ENCODE peak calls at places on chromosomes 7 and 10, in six cellular contexts. U is transverse colon, T is uterus, E is aorta, W is OCI-LY7, N is left lung. S is an unnamed sample.

GRCh38 chr7:43537765-43538403 is 45.0 kb upstream of the STK17A start:
- DNase-seq in E (no peak), W (no peak), T (no peak), U (no peak), N (no peak), S (no peak)

GRCh38 chr10:133230387-133231195 is 574 bp downstream of the UTF1 start:
- DNase-seq in T (no peak), E (no peak), U (peak; percentile 25), N (no peak), W (no peak), S (no peak)

GRCh38 chr10:63466168-63466935 is 575 bp upstream of the JMJD1C start:
- DNase-seq in W (peak; percentile 34), T (no peak), U (peak; percentile 64), E (peak; percentile 79), N (peak; percentile 59), S (peak; percentile 37)

GRCh38 chr10:111076191-111076681 is 593 bp upstream of the ADRA2A start:
- DNase-seq in E (peak; percentile 84), N (peak; percentile 56), U (peak; percentile 73), T (peak; percentile 64), W (peak; percentile 14), S (peak; percentile 21)

GRCh38 chr10:81914736-81915510 is 39.9 kb downstream of the NRG3 start:
- DNase-seq in W (no peak), N (no peak), U (no peak), T (no peak), E (no peak), S (no peak)

GRCh38 chr10:26025500-26025899 is 91.5 kb downstream of the MYO3A start:
- DNase-seq in E (no peak), N (no peak), T (no peak), W (no peak), U (no peak), S (no peak)

GRCh38 chr7:83469491-83469890 is 179.4 kb downstream of the SEMA3E start:
- DNase-seq in W (no peak), U (no peak), N (no peak), T (no peak), E (no peak), S (no peak)

GRCh38 chr10:72080042-72081035 is 8.0 kb downstream of the SPOCK2 start:
- DNase-seq in T (no peak), N (no peak), W (no peak), U (no peak), E (no peak), S (no peak)

GRCh38 chr10:70672165-70672992 is at the start of gene ADAMTS14:
- DNase-seq in U (peak; percentile 19), W (no peak), T (no peak), N (no peak), E (peak; percentile 81), S (no peak)

GRCh38 chr7:1853619-1854520 is 183.8 kb downstream of the ELFN1 start:
- DNase-seq in U (peak; percentile 5), W (no peak), E (peak; percentile 61), T (no peak), N (peak; percentile 29), S (no peak)

GRCh38 chr7:94160719-94161435 is 156.7 kb upstream of the BET1 start:
- DNase-seq in E (no peak), W (peak; percentile 90), T (no peak), N (no peak), U (no peak), S (no peak)

GRCh38 chr10:56091872-56092271 is 269.2 kb downstream of the ZWINT start:
- DNase-seq in N (no peak), E (no peak), T (no peak), W (no peak), U (no peak), S (no peak)

GRCh38 chr7:89623018-89623672 is 531.1 kb upstream of the STEAP1 start:
- DNase-seq in E (no peak), W (peak; percentile 29), U (no peak), N (no peak), T (no peak), S (peak; percentile 31)

GRCh38 chr10:94405406-94405805 is 3.1 kb downstream of the TBC1D12 start:
- DNase-seq in N (no peak), U (no peak), E (no peak), W (no peak), T (no peak), S (no peak)

GRCh38 chr7:154578351-154578750 is 424.6 kb downstream of the PAXIP1 start:
- DNase-seq in W (no peak), N (no peak), T (no peak), E (no peak), U (no peak), S (no peak)

GRCh38 chr10:80356563-80356999 is at the start of the genes DYDC1 and DYDC2:
- DNase-seq in U (peak; percentile 25), E (peak; percentile 77), N (peak; percentile 52), W (no peak), T (peak; percentile 24), S (no peak)

GRCh38 chr7:22159341-22159740 is 197.6 kb downstream of the RAPGEF5 start:
- DNase-seq in T (no peak), U (no peak), W (no peak), N (no peak), E (no peak), S (no peak)

GRCh38 chr7:538764-539685 is 19.4 kb upstream of the PDGFA start:
- DNase-seq in W (no peak), T (no peak), E (no peak), N (peak; percentile 68), U (peak; percentile 65), S (no peak)

GRCh38 chr7:127107601-127108007 is 145.1 kb downstream of the GRM8 start:
- DNase-seq in T (no peak), U (peak; percentile 38), N (no peak), W (peak; percentile 58), E (no peak), S (no peak)

GRCh38 chr7:132500727-132501410 is 75.4 kb downstream of the PLXNA4 start:
- DNase-seq in U (peak; percentile 28), T (peak; percentile 74), N (no peak), W (no peak), E (peak; percentile 86), S (no peak)

GRCh38 chr7:492714-493065 is 27.0 kb downstream of the PDGFA start:
- DNase-seq in N (no peak), T (no peak), U (no peak), E (peak; percentile 67), W (no peak), S (no peak)

GRCh38 chr10:63261496-63261895 is 128.4 kb downstream of the NRBF2 start:
- DNase-seq in U (no peak), W (no peak), N (no peak), E (no peak), T (no peak), S (no peak)

GRCh38 chr7:29331163-29331562 is 136.6 kb downstream of the CHN2 start:
- DNase-seq in N (no peak), U (no peak), W (no peak), E (no peak), T (no peak), S (no peak)

GRCh38 chr7:27739301-27739913 is 555 bp upstream of the TAX1BP1 start:
- DNase-seq in T (no peak), W (peak; percentile 39), N (no peak), E (no peak), U (no peak), S (no peak)

GRCh38 chr7:5553298-5553877 is 129.8 kb upstream of the TNRC18 start:
- DNase-seq in E (no peak), N (no peak), U (peak; percentile 78), T (no peak), W (no peak), S (no peak)

GRCh38 chr10:102431452-102432124 is 786 bp downstream of the CUEDC2 start:
- DNase-seq in N (no peak), T (no peak), E (no peak), W (peak; percentile 20), U (no peak), S (no peak)

GRCh38 chr7:133478591-133479135 is 225.8 kb downstream of the EXOC4 start:
- DNase-seq in E (no peak), T (no peak), U (no peak), W (no peak), N (no peak), S (no peak)

GRCh38 chr7:85483205-85483604 is 296.3 kb upstream of the SEMA3D start:
- DNase-seq in W (no peak), U (no peak), T (no peak), N (no peak), E (no peak), S (no peak)

GRCh38 chr7:77338883-77339629 is 77.1 kb downstream of the GSAP start:
- DNase-seq in U (no peak), E (no peak), T (no peak), N (peak; percentile 37), W (no peak), S (no peak)

GRCh38 chr7:121504478-121504877 is 108.4 kb upstream of the FAM3C start:
- DNase-seq in W (no peak), E (no peak), N (no peak), U (no peak), T (peak; percentile 34), S (no peak)

GRCh38 chr10:123704076-123704475 is 37.9 kb downstream of the GPR26 start:
- DNase-seq in E (no peak), T (no peak), U (no peak), N (no peak), W (no peak), S (no peak)

GRCh38 chr7:107961399-107961798 is 41.6 kb downstream of the LAMB1 start:
- DNase-seq in N (no peak), U (peak; percentile 37), T (peak; percentile 69), W (no peak), E (no peak), S (no peak)

GRCh38 chr10:68461032-68461431 is 10.7 kb downstream of the DNA2 start:
- DNase-seq in W (no peak), N (no peak), E (no peak), T (no peak), U (no peak), S (no peak)
- H3K36me3 ChIP-seq in W (peaks cover 95% of the 10 kb centered on the region), N (peaks cover 48% of the 10 kb centered on the region), E (no peaks in the 10 kb centered on the region), T (no peaks in the 10 kb centered on the region), U (no peaks in the 10 kb centered on the region), S (no peaks in the 10 kb centered on the region)

GRCh38 chr10:57898231-57898630 is 369.5 kb downstream of the IPMK start:
- DNase-seq in W (no peak), N (no peak), T (no peak), U (peak; percentile 31), E (no peak), S (no peak)

GRCh38 chr10:57897611-57898010 is 370.1 kb downstream of the IPMK start:
- DNase-seq in W (no peak), E (no peak), N (no peak), T (no peak), U (no peak), S (no peak)
- H3K27ac ChIP-seq in W (no peak overlapping the region), E (no peak overlapping the region), N (no peak overlapping the region), T (no peak overlapping the region), U (peak overlapping the region; percentile 76), S (no peak overlapping the region)

DNA sequence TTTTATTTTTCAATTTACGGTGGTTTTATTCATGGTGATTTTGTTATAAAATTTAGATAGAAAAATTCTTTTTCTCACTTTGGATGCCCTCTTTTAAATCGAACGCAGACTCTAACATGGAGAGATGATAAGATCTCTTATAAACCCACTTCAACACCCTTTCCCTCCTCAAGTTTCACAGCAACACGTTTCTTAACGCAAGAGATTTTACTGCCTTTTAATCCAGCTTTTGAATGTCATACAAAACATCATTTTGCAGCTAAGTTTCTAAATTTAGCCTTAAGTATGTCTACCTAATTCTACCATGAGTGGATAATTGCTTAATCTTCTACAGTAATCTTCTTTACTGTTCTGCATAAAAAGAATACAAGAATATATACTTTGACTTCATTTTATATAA is 70.0 kb downstream of the SEMA3C start:
- DNase-seq in U (no peak), N (no peak), W (no peak), E (no peak), T (no peak), S (no peak)
- H3K4me3 ChIP-seq in U (no peak overlapping the region), N (no peak overlapping the region), W (no peak overlapping the region), E (no peak overlapping the region), T (no peak overlapping the region), S (no peak overlapping the region)

GRCh38 chr10:119668461-119668860 is 17.3 kb downstream of the BAG3 start:
- DNase-seq in E (no peak), T (no peak), U (no peak), N (no peak), W (no peak), S (no peak)
- H3K36me3 ChIP-seq in E (peaks cover 9% of the 10 kb centered on the region), T (no peaks in the 10 kb centered on the region), U (peaks cover 23% of the 10 kb centered on the region), N (peaks cover 39% of the 10 kb centered on the region), W (no peaks in the 10 kb centered on the region), S (peaks cover 34% of the 10 kb centered on the region)